ENCODE peak calls at places on chromosomes 11 and 22, in nine cellular contexts. Z is H1, H is HCT116, B is body of pancreas, P is suprapubic skin, Q is IMR-90, V is A549, L is right lobe of liver, O is uterus. Y is an unnamed sample.

GRCh38 chr11:86099727-86100320 is 30.9 kb upstream of the PICALM start:
- DNase-seq in Z (no peak), H (no peak), B (no peak), P (no peak), Q (peak), V (peak), L (no peak), O (no peak), Y (no peak)

GRCh38 chr11:111918390-111919256 is at the start of gene C11orf52:
- DNase-seq in Z (peak), H (peak), B (peak), P (no peak), Q (peak), V (no peak), L (peak), O (no peak), Y (no peak)

GRCh38 chr22:28600546-28601143 is 79.0 kb downstream of the TTC28 start:
- DNase-seq in Z (no peak), H (peak), B (no peak), P (no peak), Q (peak), V (peak), L (no peak), O (no peak), Y (no peak)

GRCh38 chr11:117725048-117725734 is 71.8 kb downstream of the DSCAML1 start:
- DNase-seq in Z (no peak), H (no peak), B (no peak), P (no peak), Q (no peak), V (no peak), L (no peak), O (no peak), Y (no peak)

GRCh38 chr11:11810764-11811726 is 30.7 kb upstream of the USP47 start:
- DNase-seq in Z (no peak), H (peak), B (no peak), P (no peak), Q (no peak), V (no peak), L (no peak), O (no peak), Y (no peak)

GRCh38 chr22:21816787-21817496 is 50.5 kb downstream of the MAPK1 start:
- DNase-seq in Z (no peak), H (no peak), B (no peak), P (no peak), Q (peak), V (peak), L (no peak), O (no peak), Y (peak)

GRCh38 chr11:12052676-12053605 is 44.5 kb upstream of the DKK3 start:
- DNase-seq in Z (no peak), H (no peak), B (no peak), P (no peak), Q (no peak), V (peak), L (peak), O (no peak), Y (peak)

GRCh38 chr22:44773082-44773481 is 20.7 kb downstream of the ARHGAP8 start:
- DNase-seq in Z (no peak), H (no peak), B (no peak), P (no peak), Q (no peak), V (no peak), L (no peak), O (no peak), Y (no peak)

GRCh38 chr11:113874096-113874919 is 1.1 kb downstream of the USP28 start:
- DNase-seq in Z (no peak), H (no peak), B (peak), P (no peak), Q (peak), V (no peak), L (no peak), O (no peak), Y (no peak)

GRCh38 chr22:45970709-45971388 is 6.1 kb downstream of the WNT7B start:
- DNase-seq in Z (no peak), H (no peak), B (no peak), P (no peak), Q (peak), V (no peak), L (no peak), O (no peak), Y (no peak)

GRCh38 chr11:105673089-105673488 is 63.2 kb downstream of the GRIA4 start:
- DNase-seq in Z (no peak), H (no peak), B (peak), P (no peak), Q (peak), V (peak), L (no peak), O (no peak), Y (no peak)

GRCh38 chr11:118618115-118618990 is 10.9 kb downstream of the PHLDB1 start:
- DNase-seq in Z (no peak), H (no peak), B (no peak), P (peak), Q (peak), V (no peak), L (no peak), O (peak), Y (peak)

GRCh38 chr11:31492320-31492913 is 17.0 kb downstream of the IMMP1L start:
- DNase-seq in Z (no peak), H (no peak), B (no peak), P (no peak), Q (peak), V (no peak), L (no peak), O (no peak), Y (no peak)

GRCh38 chr22:32518848-32519247 is 44.2 kb downstream of the FBXO7 start:
- DNase-seq in Z (no peak), H (peak), B (no peak), P (no peak), Q (no peak), V (peak), L (no peak), O (no peak), Y (no peak)

GRCh38 chr11:134537296-134537695 is 125.3 kb upstream of the B3GAT1 start:
- DNase-seq in Z (no peak), H (no peak), B (no peak), P (no peak), Q (no peak), V (no peak), L (no peak), O (no peak), Y (no peak)

GRCh38 chr11:119363081-119363861 is 16.8 kb upstream of the MFRP start:
- DNase-seq in Z (no peak), H (no peak), B (peak), P (no peak), Q (no peak), V (no peak), L (peak), O (peak), Y (peak)

GRCh38 chr22:45876136-45877035 is 100.6 kb downstream of the WNT7B start:
- DNase-seq in Z (no peak), H (no peak), B (no peak), P (peak), Q (no peak), V (no peak), L (peak), O (peak), Y (peak)

GRCh38 chr22:46542011-46542985 is 4.9 kb upstream of the CELSR1 start:
- DNase-seq in Z (no peak), H (no peak), B (peak), P (no peak), Q (peak), V (peak), L (peak), O (peak), Y (peak)

GRCh38 chr11:68343761-68344256 is 31.4 kb downstream of the LRP5 start:
- DNase-seq in Z (no peak), H (no peak), B (no peak), P (no peak), Q (no peak), V (no peak), L (peak), O (no peak), Y (peak)

GRCh38 chr22:35742342-35743100 is 24.8 kb downstream of the APOL5 start:
- DNase-seq in Z (no peak), H (peak), B (no peak), P (no peak), Q (peak), V (peak), L (no peak), O (no peak), Y (no peak)

GRCh38 chr11:123428221-123428631 is 1.8 kb upstream of the GRAMD1B start:
- DNase-seq in Z (no peak), H (no peak), B (no peak), P (no peak), Q (no peak), V (no peak), L (no peak), O (peak), Y (no peak)

GRCh38 chr11:75403983-75404658 is 4.8 kb downstream of the RPS3 start:
- DNase-seq in Z (no peak), H (no peak), B (no peak), P (no peak), Q (no peak), V (no peak), L (no peak), O (no peak), Y (no peak)

GRCh38 chr22:20566420-20567260 is 59.2 kb downstream of the MED15 start:
- DNase-seq in Z (no peak), H (no peak), B (no peak), P (no peak), Q (peak), V (peak), L (peak), O (peak), Y (peak)

GRCh38 chr22:20567371-20567847 is 60.0 kb downstream of the MED15 start:
- DNase-seq in Z (no peak), H (no peak), B (no peak), P (no peak), Q (peak), V (peak), L (peak), O (no peak), Y (no peak)

GRCh38 chr22:20567993-20568417 is 60.6 kb downstream of the MED15 start:
- DNase-seq in Z (no peak), H (peak), B (no peak), P (no peak), Q (peak), V (peak), L (no peak), O (no peak), Y (peak)

GRCh38 chr22:20569059-20570058 is 61.9 kb downstream of the MED15 start:
- DNase-seq in Z (no peak), H (peak), B (peak), P (no peak), Q (peak), V (peak), L (peak), O (peak), Y (peak)

DNA sequence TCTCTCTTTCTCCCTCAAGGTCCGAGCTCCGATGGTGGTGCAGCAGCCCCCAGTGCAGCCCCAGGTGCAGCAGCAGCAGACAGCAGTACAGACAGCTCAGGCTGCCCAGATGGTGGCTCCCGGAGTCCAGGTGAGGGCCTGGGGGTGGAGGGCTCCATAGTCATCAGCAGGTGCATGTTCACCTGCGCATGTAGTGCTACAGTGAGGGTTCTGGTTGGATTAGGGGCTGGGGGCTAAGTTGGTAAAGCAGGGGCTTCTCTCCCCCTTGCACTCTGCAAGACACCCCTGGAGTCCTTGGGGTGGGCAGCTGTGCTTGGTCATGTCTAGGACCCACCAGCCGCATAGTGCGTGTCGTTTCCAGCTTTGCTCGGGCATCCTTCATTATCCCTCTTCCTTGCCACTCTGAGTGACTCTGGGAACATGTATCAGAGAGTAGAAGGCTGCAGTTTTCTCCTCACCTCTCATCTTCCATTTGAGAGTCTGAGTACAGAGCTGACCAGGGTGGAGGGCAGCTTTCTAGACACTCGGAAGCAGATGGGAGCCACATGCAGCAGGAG is 61.2 kb downstream of the MED15 start:
- DNase-seq in Z (no peak), H (no peak), B (no peak), P (no peak), Q (no peak), V (no peak), L (peak), O (no peak), Y (no peak)
- H3K27ac ChIP-seq in Z (no peak), H (peak), B (peak), P (peak), Q (peak), V (peak), L (no peak), O (peak), Y (peak)

GRCh38 chr11:73185680-73186293 is 32.3 kb upstream of the P2RY2 start:
- DNase-seq in Z (no peak), H (no peak), B (no peak), P (no peak), Q (peak), V (peak), L (no peak), O (no peak), Y (no peak)
- H3K4me3 ChIP-seq in Z (no peak), H (no peak), B (no peak), P (no peak), Q (no peak), V (no peak), L (no peak), O (no peak), Y (no peak)

GRCh38 chr22:42648368-42649260 is 578 bp downstream of the CYB5R3 start:
- DNase-seq in Z (no peak), H (no peak), B (peak), P (no peak), Q (no peak), V (peak), L (peak), O (no peak), Y (peak)
- TF ChIP-seq POLR2A in Z (peak), H (no peak), B (no peak), P (no peak), Q (peak), V (no peak), L (peak), O (no peak), Y (peak)

DNA sequence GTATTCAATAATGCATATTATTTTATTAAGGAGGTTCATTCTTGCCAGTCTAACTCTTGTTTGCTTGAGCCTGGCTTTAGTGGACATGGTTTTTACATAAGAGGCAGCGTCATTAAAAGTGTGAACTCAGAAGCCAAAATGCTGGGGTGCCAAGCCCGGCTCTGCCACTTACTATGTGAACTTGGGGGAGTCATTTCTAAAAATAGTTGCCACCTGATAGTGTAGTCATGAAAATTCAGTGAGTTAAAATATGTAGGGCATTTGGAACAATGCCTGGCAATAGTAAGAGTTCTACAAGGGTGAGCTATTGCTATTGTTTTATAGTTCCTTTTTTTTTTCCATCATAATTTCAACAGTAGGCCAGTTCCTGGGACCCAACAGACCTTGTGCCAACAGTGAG is 49.9 kb downstream of the TENM4 start:
- DNase-seq in Z (no peak), H (no peak), B (no peak), P (no peak), Q (peak), V (no peak), L (no peak), O (no peak), Y (no peak)
- H3K27ac ChIP-seq in Z (no peak), H (no peak), B (no peak), P (no peak), Q (no peak), V (no peak), L (no peak), O (no peak), Y (no peak)

GRCh38 chr22:37169412-37169811 is 18.6 kb downstream of the C1QTNF6 start:
- DNase-seq in Z (no peak), H (no peak), B (no peak), P (peak), Q (no peak), V (no peak), L (peak), O (peak), Y (no peak)

GRCh38 chr22:37166675-37167066 is 17.0 kb upstream of the IL2RB start:
- DNase-seq in Z (no peak), H (no peak), B (peak), P (peak), Q (peak), V (peak), L (peak), O (peak), Y (peak)

GRCh38 chr22:37165940-37166674 is 16.4 kb upstream of the IL2RB start:
- DNase-seq in Z (no peak), H (no peak), B (no peak), P (no peak), Q (no peak), V (no peak), L (peak), O (no peak), Y (no peak)

GRCh38 chr22:37167981-37168647 is 18.4 kb upstream of the IL2RB start:
- DNase-seq in Z (no peak), H (no peak), B (no peak), P (no peak), Q (no peak), V (no peak), L (peak), O (no peak), Y (no peak)

DNA sequence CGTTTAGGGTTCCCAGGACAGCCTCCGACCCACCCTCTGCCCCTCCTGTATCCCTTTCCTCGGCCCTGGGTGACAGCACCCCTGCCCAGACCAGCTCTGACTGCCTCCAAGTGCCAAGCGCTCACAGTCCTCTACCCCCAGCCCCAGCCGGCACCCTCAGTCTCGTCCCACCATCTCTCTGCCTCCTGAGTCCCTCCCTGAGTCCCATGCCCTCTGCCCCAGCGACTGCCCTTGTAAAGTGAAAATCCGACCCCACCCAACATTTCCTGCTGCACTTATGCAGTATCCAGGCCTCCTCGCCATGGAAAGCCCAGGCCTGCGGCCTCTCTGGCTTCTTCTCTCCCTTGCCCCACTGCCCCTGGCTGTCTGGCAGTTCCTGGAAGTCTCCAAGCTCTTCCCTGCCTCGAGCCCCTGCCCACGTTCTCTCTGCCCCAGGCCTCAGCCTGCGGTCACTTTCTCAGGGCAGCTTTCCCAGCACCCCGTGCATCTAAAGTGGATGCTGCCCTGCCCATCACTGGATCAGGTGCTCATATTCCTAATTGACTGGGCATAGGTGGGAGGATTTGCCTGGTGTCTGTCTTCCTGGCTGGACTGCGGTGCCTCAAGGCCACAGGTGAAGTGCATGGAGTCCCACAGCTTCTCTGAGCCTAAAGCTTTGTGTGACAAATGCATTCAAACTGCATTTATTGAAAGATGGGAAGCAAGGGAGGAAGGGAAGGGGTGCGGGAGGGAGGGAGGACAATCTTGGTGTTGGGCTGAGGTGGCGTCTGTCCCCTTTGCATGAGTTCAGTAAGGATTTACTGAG is 17.7 kb upstream of the IL2RB start:
- DNase-seq in Z (no peak), H (no peak), B (no peak), P (peak), Q (no peak), V (no peak), L (peak), O (no peak), Y (no peak)
- H3K4me3 ChIP-seq in Z (no peak), H (no peak), B (no peak), P (no peak), Q (no peak), V (no peak), L (no peak), O (no peak), Y (no peak)

GRCh38 chr11:253160-253885 is 16.5 kb downstream of the PSMD13 start:
- DNase-seq in Z (no peak), H (no peak), B (no peak), P (no peak), Q (no peak), V (no peak), L (no peak), O (no peak), Y (no peak)

GRCh38 chr11:255176-255575 is 18.4 kb downstream of the PSMD13 start:
- DNase-seq in Z (no peak), H (no peak), B (no peak), P (no peak), Q (peak), V (no peak), L (no peak), O (no peak), Y (no peak)

GRCh38 chr11:255816-256215 is 19.0 kb downstream of the PSMD13 start:
- DNase-seq in Z (no peak), H (no peak), B (no peak), P (no peak), Q (no peak), V (no peak), L (no peak), O (no peak), Y (no peak)

GRCh38 chr11:252666-253065 is 15.9 kb downstream of the PSMD13 start:
- DNase-seq in Z (no peak), H (no peak), B (no peak), P (no peak), Q (no peak), V (no peak), L (no peak), O (no peak), Y (no peak)

DNA sequence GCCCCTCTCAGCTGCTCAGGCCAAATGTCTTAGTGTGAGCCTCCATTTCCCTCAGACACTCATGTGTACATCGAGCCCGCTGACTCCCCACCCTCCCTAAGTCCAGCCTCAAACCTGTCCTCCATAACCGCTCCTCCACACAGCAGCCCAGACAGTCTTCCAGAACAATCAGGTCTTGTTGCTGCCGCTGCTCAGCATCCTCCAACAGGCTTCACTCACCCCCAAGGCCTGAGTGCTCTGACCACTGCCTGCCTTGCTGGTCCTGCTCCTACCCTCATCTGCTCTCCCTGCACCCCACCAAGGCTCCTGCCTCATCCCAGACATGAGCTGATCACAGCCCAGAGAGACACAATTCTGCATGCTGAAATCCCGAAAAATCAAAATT is 17.1 kb downstream of the PSMD13 start:
- DNase-seq in Z (no peak), H (no peak), B (no peak), P (no peak), Q (no peak), V (no peak), L (no peak), O (no peak), Y (no peak)
- TF ChIP-seq POLR2A in Z (no peak), H (no peak), B (no peak), P (no peak), Q (no peak), V (no peak), L (no peak), O (no peak), Y (no peak)

DNA sequence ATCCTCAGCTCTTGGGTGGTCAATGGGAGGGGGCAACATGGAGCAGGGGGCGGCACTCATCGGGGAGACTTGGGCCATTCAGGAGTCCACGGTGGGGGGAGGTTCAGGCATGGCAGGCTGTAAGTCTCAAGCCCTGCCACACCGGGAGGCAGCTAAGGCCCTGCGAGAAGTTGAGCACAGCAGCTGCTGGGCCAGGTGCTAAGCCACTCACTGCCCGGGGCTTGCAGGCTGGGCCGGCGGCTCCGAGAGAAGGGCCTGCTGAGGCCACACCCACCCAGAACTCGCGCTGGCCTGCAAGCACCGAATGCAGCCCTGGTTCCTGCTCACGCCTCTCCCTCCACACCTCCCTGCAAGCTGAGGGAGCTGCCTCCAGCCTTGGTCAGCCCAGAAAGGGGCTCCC is 131.4 kb downstream of the OR4C45 start:
- DNase-seq in Z (no peak), H (no peak), B (no peak), P (no peak), Q (no peak), V (no peak), L (no peak), O (no peak), Y (no peak)
- H3K27ac ChIP-seq in Z (no peak), H (no peak), B (no peak), P (no peak), Q (no peak), V (no peak), L (no peak), O (no peak), Y (no peak)

Y was measured in Peyer's patch.